ENCODE peak calls at places on chromosome 4, in eight cellular contexts. One of them, this sample, is unnamed.

GRCh38 chr4:183532823-183533222 is 28.0 kb downstream of the ING2 start:
- DNase-seq in SK-N-MC: no peak
- DNase-seq in breast epithelium: no peak
- DNase-seq in sigmoid colon: no peak
- DNase-seq in GM12892: no peak
- DNase-seq in SK-N-SH: no peak
- DNase-seq in stomach: no peak
- DNase-seq in suprapubic skin: no peak
- DNase-seq in this sample: no peak

GRCh38 chr4:142530724-142531123 is 315.4 kb downstream of the INPP4B start:
- DNase-seq in SK-N-MC: no peak
- DNase-seq in breast epithelium: no peak
- DNase-seq in sigmoid colon: no peak
- DNase-seq in GM12892: no peak
- DNase-seq in SK-N-SH: no peak
- DNase-seq in stomach: no peak
- DNase-seq in suprapubic skin: no peak
- DNase-seq in this sample: peak

GRCh38 chr4:76622126-76622525 is 187.1 kb downstream of the SHROOM3 start:
- DNase-seq in SK-N-MC: no peak
- DNase-seq in breast epithelium: no peak
- DNase-seq in sigmoid colon: no peak
- DNase-seq in GM12892: no peak
- DNase-seq in SK-N-SH: no peak
- DNase-seq in stomach: peak
- DNase-seq in suprapubic skin: no peak
- DNase-seq in this sample: no peak

GRCh38 chr4:30103455-30103854 is 616.7 kb upstream of the PCDH7 start:
- DNase-seq in SK-N-MC: no peak
- DNase-seq in breast epithelium: no peak
- DNase-seq in sigmoid colon: no peak
- DNase-seq in GM12892: no peak
- DNase-seq in SK-N-SH: no peak
- DNase-seq in stomach: no peak
- DNase-seq in suprapubic skin: no peak
- DNase-seq in this sample: no peak

GRCh38 chr4:35539404-35540055 is 704.8 kb downstream of the ARAP2 start:
- DNase-seq in SK-N-MC: no peak
- DNase-seq in breast epithelium: no peak
- DNase-seq in sigmoid colon: no peak
- DNase-seq in GM12892: no peak
- DNase-seq in SK-N-SH: no peak
- DNase-seq in stomach: no peak
- DNase-seq in suprapubic skin: no peak
- DNase-seq in this sample: no peak

GRCh38 chr4:152943673-152944072 is 7.5 kb downstream of the FHDC1 start:
- DNase-seq in SK-N-MC: no peak
- DNase-seq in breast epithelium: peak
- DNase-seq in sigmoid colon: no peak
- DNase-seq in GM12892: no peak
- DNase-seq in SK-N-SH: no peak
- DNase-seq in stomach: no peak
- DNase-seq in suprapubic skin: no peak
- DNase-seq in this sample: no peak

GRCh38 chr4:103754844-103755243 is 35.1 kb upstream of the TACR3 start:
- DNase-seq in SK-N-MC: no peak
- DNase-seq in breast epithelium: no peak
- DNase-seq in sigmoid colon: no peak
- DNase-seq in GM12892: no peak
- DNase-seq in SK-N-SH: no peak
- DNase-seq in stomach: peak
- DNase-seq in suprapubic skin: no peak
- DNase-seq in this sample: no peak

GRCh38 chr4:23999714-24000113 is 109.9 kb upstream of the PPARGC1A start:
- DNase-seq in SK-N-MC: no peak
- DNase-seq in breast epithelium: no peak
- DNase-seq in sigmoid colon: no peak
- DNase-seq in GM12892: no peak
- DNase-seq in SK-N-SH: no peak
- DNase-seq in stomach: no peak
- DNase-seq in suprapubic skin: no peak
- DNase-seq in this sample: no peak

GRCh38 chr4:89100853-89101252 is 10.5 kb upstream of the TIGD2 start:
- DNase-seq in SK-N-MC: no peak
- DNase-seq in breast epithelium: no peak
- DNase-seq in sigmoid colon: no peak
- DNase-seq in GM12892: no peak
- DNase-seq in SK-N-SH: no peak
- DNase-seq in stomach: no peak
- DNase-seq in suprapubic skin: no peak
- DNase-seq in this sample: no peak

GRCh38 chr4:24601121-24601520 is 16.8 kb upstream of the DHX15 start:
- DNase-seq in SK-N-MC: no peak
- DNase-seq in breast epithelium: no peak
- DNase-seq in sigmoid colon: no peak
- DNase-seq in GM12892: no peak
- DNase-seq in SK-N-SH: no peak
- DNase-seq in stomach: no peak
- DNase-seq in suprapubic skin: no peak
- DNase-seq in this sample: no peak

GRCh38 chr4:146059153-146059552 is 116.4 kb upstream of the LSM6 start:
- DNase-seq in SK-N-MC: no peak
- DNase-seq in breast epithelium: no peak
- DNase-seq in sigmoid colon: no peak
- DNase-seq in GM12892: no peak
- DNase-seq in SK-N-SH: no peak
- DNase-seq in stomach: no peak
- DNase-seq in suprapubic skin: no peak
- DNase-seq in this sample: no peak

GRCh38 chr4:5446595-5446994 is 261.8 kb downstream of the EVC2 start:
- DNase-seq in SK-N-MC: no peak
- DNase-seq in breast epithelium: no peak
- DNase-seq in sigmoid colon: no peak
- DNase-seq in GM12892: no peak
- DNase-seq in SK-N-SH: no peak
- DNase-seq in stomach: no peak
- DNase-seq in suprapubic skin: peak
- DNase-seq in this sample: no peak

GRCh38 chr4:186587416-186588018 is 32.1 kb upstream of the MTNR1A start:
- DNase-seq in SK-N-MC: no peak
- DNase-seq in breast epithelium: peak
- DNase-seq in sigmoid colon: peak
- DNase-seq in GM12892: peak
- DNase-seq in SK-N-SH: peak
- DNase-seq in stomach: peak
- DNase-seq in suprapubic skin: peak
- DNase-seq in this sample: peak

GRCh38 chr4:26197018-26197779 is 123.6 kb upstream of the RBPJ start:
- DNase-seq in SK-N-MC: no peak
- DNase-seq in breast epithelium: peak
- DNase-seq in sigmoid colon: no peak
- DNase-seq in GM12892: peak
- DNase-seq in SK-N-SH: no peak
- DNase-seq in stomach: peak
- DNase-seq in suprapubic skin: no peak
- DNase-seq in this sample: no peak

GRCh38 chr4:125741825-125742452 is 427.2 kb downstream of the FAT4 start:
- DNase-seq in SK-N-MC: no peak
- DNase-seq in breast epithelium: no peak
- DNase-seq in sigmoid colon: no peak
- DNase-seq in GM12892: no peak
- DNase-seq in SK-N-SH: peak
- DNase-seq in stomach: no peak
- DNase-seq in suprapubic skin: no peak
- DNase-seq in this sample: peak

GRCh38 chr4:84582988-84583870 is at the start of gene CDS1:
- DNase-seq in SK-N-MC: no peak
- DNase-seq in breast epithelium: peak
- DNase-seq in sigmoid colon: no peak
- DNase-seq in GM12892: peak
- DNase-seq in SK-N-SH: peak
- DNase-seq in stomach: peak
- DNase-seq in suprapubic skin: peak
- DNase-seq in this sample: peak

GRCh38 chr4:186820371-186820990 is 96.8 kb upstream of the FAT1 start:
- DNase-seq in SK-N-MC: no peak
- DNase-seq in breast epithelium: no peak
- DNase-seq in sigmoid colon: peak
- DNase-seq in GM12892: no peak
- DNase-seq in SK-N-SH: peak
- DNase-seq in stomach: no peak
- DNase-seq in suprapubic skin: no peak
- DNase-seq in this sample: no peak

GRCh38 chr4:74603186-74603585 is 158.2 kb downstream of the AREG start:
- DNase-seq in SK-N-MC: no peak
- DNase-seq in breast epithelium: no peak
- DNase-seq in sigmoid colon: no peak
- DNase-seq in GM12892: no peak
- DNase-seq in SK-N-SH: no peak
- DNase-seq in stomach: no peak
- DNase-seq in suprapubic skin: no peak
- DNase-seq in this sample: no peak

GRCh38 chr4:184355111-184355604 is 119.2 kb downstream of the IRF2 start:
- DNase-seq in SK-N-MC: peak
- DNase-seq in breast epithelium: peak
- DNase-seq in sigmoid colon: no peak
- DNase-seq in GM12892: peak
- DNase-seq in SK-N-SH: peak
- DNase-seq in stomach: no peak
- DNase-seq in suprapubic skin: no peak
- DNase-seq in this sample: no peak

GRCh38 chr4:176792348-176793059 is at the start of gene VEGFC:
- DNase-seq in SK-N-MC: no peak
- DNase-seq in breast epithelium: no peak
- DNase-seq in sigmoid colon: peak
- DNase-seq in GM12892: peak
- DNase-seq in SK-N-SH: peak
- DNase-seq in stomach: peak
- DNase-seq in suprapubic skin: peak
- DNase-seq in this sample: peak

GRCh38 chr4:75248770-75249467 is 265.3 kb downstream of the RCHY1 start:
- DNase-seq in SK-N-MC: no peak
- DNase-seq in breast epithelium: no peak
- DNase-seq in sigmoid colon: no peak
- DNase-seq in GM12892: no peak
- DNase-seq in SK-N-SH: no peak
- DNase-seq in stomach: no peak
- DNase-seq in suprapubic skin: no peak
- DNase-seq in this sample: no peak

GRCh38 chr4:5474756-5475155 is 233.6 kb downstream of the EVC2 start:
- DNase-seq in SK-N-MC: no peak
- DNase-seq in breast epithelium: no peak
- DNase-seq in sigmoid colon: no peak
- DNase-seq in GM12892: no peak
- DNase-seq in SK-N-SH: no peak
- DNase-seq in stomach: no peak
- DNase-seq in suprapubic skin: peak
- DNase-seq in this sample: no peak

GRCh38 chr4:7863911-7864681 is 75.6 kb downstream of the AFAP1 start:
- DNase-seq in SK-N-MC: no peak
- DNase-seq in breast epithelium: no peak
- DNase-seq in sigmoid colon: peak
- DNase-seq in GM12892: no peak
- DNase-seq in SK-N-SH: no peak
- DNase-seq in stomach: no peak
- DNase-seq in suprapubic skin: no peak
- DNase-seq in this sample: no peak
- TF ChIP-seq POLR2AphosphoS5 in SK-N-MC: no peak
- TF ChIP-seq POLR2AphosphoS5 in breast epithelium: no peak
- TF ChIP-seq POLR2AphosphoS5 in sigmoid colon: no peak
- TF ChIP-seq POLR2AphosphoS5 in GM12892: no peak
- TF ChIP-seq POLR2AphosphoS5 in SK-N-SH: no peak
- TF ChIP-seq POLR2AphosphoS5 in stomach: no peak
- TF ChIP-seq POLR2AphosphoS5 in suprapubic skin: no peak
- TF ChIP-seq POLR2AphosphoS5 in this sample: no peak

DNA sequence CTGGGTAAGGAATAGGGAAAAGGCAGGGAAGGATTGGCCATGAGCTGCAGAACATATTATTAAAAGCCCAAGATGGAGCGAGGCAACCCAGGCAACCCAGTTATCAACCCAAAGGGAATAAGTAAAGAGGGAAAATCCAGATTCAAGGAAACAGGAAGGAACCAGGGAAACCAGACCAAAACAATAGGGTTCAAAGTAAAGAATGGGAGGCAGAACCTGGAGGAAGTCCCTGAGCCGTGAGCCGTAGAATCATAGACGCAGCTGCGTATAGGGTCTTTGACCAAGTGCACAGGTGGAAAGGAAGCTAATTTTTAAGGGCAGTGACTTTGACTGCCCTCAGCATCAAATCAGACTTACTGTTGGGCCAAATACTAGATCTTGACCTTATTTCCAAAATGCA is 98.5 kb upstream of the SRD5A3 start:
- DNase-seq in SK-N-MC: no peak
- DNase-seq in breast epithelium: no peak
- DNase-seq in sigmoid colon: no peak
- DNase-seq in GM12892: no peak
- DNase-seq in SK-N-SH: no peak
- DNase-seq in stomach: no peak
- DNase-seq in suprapubic skin: no peak
- DNase-seq in this sample: no peak
- TF ChIP-seq POLR2AphosphoS5 in SK-N-MC: no peak
- TF ChIP-seq POLR2AphosphoS5 in breast epithelium: no peak
- TF ChIP-seq POLR2AphosphoS5 in sigmoid colon: no peak
- TF ChIP-seq POLR2AphosphoS5 in GM12892: no peak
- TF ChIP-seq POLR2AphosphoS5 in SK-N-SH: no peak
- TF ChIP-seq POLR2AphosphoS5 in stomach: no peak
- TF ChIP-seq POLR2AphosphoS5 in suprapubic skin: no peak
- TF ChIP-seq POLR2AphosphoS5 in this sample: no peak

DNA sequence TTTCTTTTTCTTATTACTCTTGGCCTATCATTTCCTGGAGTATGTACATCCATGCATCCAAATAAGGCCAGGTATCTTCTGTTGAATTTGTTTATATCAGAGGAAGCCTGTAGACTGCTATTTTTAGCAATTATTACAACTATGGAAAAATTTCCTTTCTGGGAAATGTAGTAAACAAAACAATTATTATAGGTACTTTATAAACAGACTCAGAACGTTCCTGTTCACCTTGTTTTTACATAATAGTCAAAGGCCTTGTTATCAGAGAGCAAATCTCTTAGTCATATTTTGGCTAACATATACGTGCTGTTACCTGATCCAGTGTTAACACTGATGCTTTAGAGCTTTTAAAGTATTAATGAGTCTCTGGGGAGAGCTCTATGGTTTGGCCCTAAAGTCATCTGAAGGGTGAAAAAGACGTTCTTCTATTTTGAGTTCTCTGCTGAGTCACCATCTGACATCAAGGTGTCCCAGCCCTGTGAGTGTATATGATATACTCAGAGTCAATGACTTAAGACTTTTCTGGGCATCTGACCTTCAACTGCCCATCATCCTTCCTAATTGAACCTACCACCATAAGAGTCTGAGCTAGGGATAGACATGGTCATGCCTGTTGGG is 7.3 kb downstream of the SPARCL1 start:
- DNase-seq in SK-N-MC: no peak
- DNase-seq in breast epithelium: no peak
- DNase-seq in sigmoid colon: no peak
- DNase-seq in GM12892: no peak
- DNase-seq in SK-N-SH: no peak
- DNase-seq in stomach: no peak
- DNase-seq in suprapubic skin: no peak
- DNase-seq in this sample: no peak
- TF ChIP-seq POLR2AphosphoS5 in SK-N-MC: no peak
- TF ChIP-seq POLR2AphosphoS5 in breast epithelium: no peak
- TF ChIP-seq POLR2AphosphoS5 in sigmoid colon: peak
- TF ChIP-seq POLR2AphosphoS5 in GM12892: no peak
- TF ChIP-seq POLR2AphosphoS5 in SK-N-SH: no peak
- TF ChIP-seq POLR2AphosphoS5 in stomach: peak
- TF ChIP-seq POLR2AphosphoS5 in suprapubic skin: no peak
- TF ChIP-seq POLR2AphosphoS5 in this sample: no peak

GRCh38 chr4:83109480-83110221 is 4.9 kb downstream of the PLAC8 start:
- DNase-seq in SK-N-MC: no peak
- DNase-seq in breast epithelium: no peak
- DNase-seq in sigmoid colon: peak
- DNase-seq in GM12892: peak
- DNase-seq in SK-N-SH: peak
- DNase-seq in stomach: peak
- DNase-seq in suprapubic skin: no peak
- DNase-seq in this sample: peak
- TF ChIP-seq POLR2AphosphoS5 in SK-N-MC: peak
- TF ChIP-seq POLR2AphosphoS5 in breast epithelium: no peak
- TF ChIP-seq POLR2AphosphoS5 in sigmoid colon: no peak
- TF ChIP-seq POLR2AphosphoS5 in GM12892: no peak
- TF ChIP-seq POLR2AphosphoS5 in SK-N-SH: no peak
- TF ChIP-seq POLR2AphosphoS5 in stomach: no peak
- TF ChIP-seq POLR2AphosphoS5 in suprapubic skin: no peak
- TF ChIP-seq POLR2AphosphoS5 in this sample: peak

This sample was measured in GM23338.